ENCODE peak calls at places on chromosome 15, in nine cellular contexts. L is germinal center; Y is GM03348; W is activated effector memory CD4-positive, alpha-beta T cell treated with Interleukin-2 at 50 U/mL for 16 hours; K is stimulated activated CD4-positive, alpha-beta T cell treated with anti-CD3 and anti-CD28 coated beads, Interleukin-12 subunit alpha, Interleukin-12 subunit beta, amount 100 ng/mL, for 48 hours; V is amniotic stem cell; S is uterus; C is GM20000; F is hepatocyte. I is an unnamed sample.

GRCh38 chr15:100860829-100861510 is 18.7 kb upstream of the ALDH1A3 start:
- DNase-seq in L (no peak), Y (no peak), W (no peak), K (no peak), V (no peak), S (no peak), C (no peak), F (no peak), I (no peak)

GRCh38 chr15:87660494-87661129 is 595.9 kb downstream of the NTRK3 start:
- DNase-seq in L (no peak), Y (no peak), W (no peak), K (no peak), V (no peak), S (no peak), C (no peak), F (no peak), I (no peak)

GRCh38 chr15:34011476-34011875 is 27.5 kb downstream of the AVEN start:
- DNase-seq in L (no peak), Y (no peak), W (no peak), K (no peak), V (no peak), S (no peak), C (no peak), F (no peak), I (no peak)

GRCh38 chr15:41865490-41866055 is 26.9 kb downstream of the PLA2G4B start:
- DNase-seq in L (no peak), Y (no peak), W (no peak), K (no peak), V (no peak), S (no peak), C (no peak), F (no peak), I (no peak)

GRCh38 chr15:63156708-63157065 is 590 bp downstream of the RPS27L start:
- DNase-seq in L (peak; percentile 17), Y (peak; percentile 31), W (no peak), K (no peak), V (no peak), S (peak; percentile 22), C (peak; percentile 34), F (peak; percentile 62), I (no peak)

GRCh38 chr15:98155356-98155755 is 194.9 kb downstream of the ARRDC4 start:
- DNase-seq in L (no peak), Y (peak; percentile 52), W (no peak), K (no peak), V (no peak), S (no peak), C (no peak), F (no peak), I (no peak)

GRCh38 chr15:41978534-41978933 is 6.2 kb upstream of the EHD4 start:
- DNase-seq in L (no peak), Y (no peak), W (no peak), K (no peak), V (no peak), S (no peak), C (no peak), F (no peak), I (no peak)

GRCh38 chr15:64351265-64351664 is 4.7 kb downstream of the CSNK1G1 start:
- DNase-seq in L (no peak), Y (no peak), W (no peak), K (no peak), V (no peak), S (no peak), C (no peak), F (no peak), I (no peak)

GRCh38 chr15:85826756-85827515 is 32.2 kb upstream of the KLHL25 start:
- DNase-seq in L (no peak), Y (no peak), W (no peak), K (no peak), V (no peak), S (no peak), C (no peak), F (no peak), I (no peak)

GRCh38 chr15:96585634-96586386 is 255.3 kb downstream of the NR2F2 start:
- DNase-seq in L (no peak), Y (peak; percentile 25), W (no peak), K (no peak), V (peak; percentile 22), S (no peak), C (no peak), F (no peak), I (no peak)

GRCh38 chr15:68511073-68511991 is 67.5 kb upstream of the CORO2B start:
- DNase-seq in L (no peak), Y (peak; percentile 83), W (no peak), K (no peak), V (no peak), S (peak; percentile 75), C (no peak), F (no peak), I (no peak)

GRCh38 chr15:74233864-74234597 is 2.1 kb upstream of the CCDC33 start:
- DNase-seq in L (no peak), Y (peak; percentile 49), W (no peak), K (no peak), V (no peak), S (no peak), C (no peak), F (no peak), I (no peak)

GRCh38 chr15:26667222-26667988 is 105.5 kb downstream of the GABRB3 start:
- DNase-seq in L (no peak), Y (no peak), W (no peak), K (no peak), V (no peak), S (no peak), C (no peak), F (peak; percentile 27), I (no peak)

GRCh38 chr15:45634442-45635190 is at the start of gene SQOR:
- DNase-seq in L (peak; percentile 69), Y (peak; percentile 87), W (peak; percentile 68), K (peak; percentile 42), V (no peak), S (peak; percentile 76), C (peak; percentile 80), F (peak; percentile 85), I (no peak)

GRCh38 chr15:40436116-40436891 is 4.4 kb upstream of the BAHD1 start:
- DNase-seq in L (peak; percentile 29), Y (peak; percentile 57), W (no peak), K (no peak), V (no peak), S (peak; percentile 35), C (peak; percentile 52), F (peak; percentile 55), I (no peak)

GRCh38 chr15:36458406-36458805 is 121.0 kb upstream of the CDIN1 start:
- DNase-seq in L (no peak), Y (no peak), W (no peak), K (no peak), V (no peak), S (no peak), C (no peak), F (peak; percentile 8), I (no peak)

GRCh38 chr15:81313686-81314085 is 10.3 kb downstream of the STARD5 start:
- DNase-seq in L (no peak), Y (no peak), W (no peak), K (no peak), V (no peak), S (no peak), C (no peak), F (no peak), I (no peak)

I was measured in HS-27A.